ENCODE peak calls at places on chromosome 9, in four cellular contexts. I, N, F and V are unnamed samples.

GRCh38 chr9:85416720-85417119 is 325.0 kb downstream of the AGTPBP1 start:
- DNase-seq in I (no peak), N (no peak), F (no peak), V (no peak)

GRCh38 chr9:132651259-132651658 is 18.5 kb downstream of the DDX31 start:
- DNase-seq in I (peak; percentile 98), N (peak; percentile 22), F (no peak), V (peak; percentile 86)

GRCh38 chr9:38160613-38161215 is 91.7 kb upstream of the SHB start:
- DNase-seq in I (peak; percentile 55), N (peak; percentile 49), F (peak; percentile 86), V (peak; percentile 77)

GRCh38 chr9:126665696-126666035 is 51.9 kb downstream of the LMX1B start:
- DNase-seq in I (no peak), N (no peak), F (no peak), V (no peak)

GRCh38 chr9:111232997-111233790 is 96.8 kb downstream of the OR2K2 start:
- DNase-seq in I (peak; percentile 27), N (no peak), F (peak; percentile 25), V (peak; percentile 23)

GRCh38 chr9:70406446-70406862 is 8.0 kb downstream of the KLF9 start:
- DNase-seq in I (peak; percentile 79), N (no peak), F (no peak), V (no peak)

GRCh38 chr9:91946825-91947224 is 3.2 kb downstream of the ROR2 start:
- DNase-seq in I (peak; percentile 39), N (no peak), F (no peak), V (no peak)

GRCh38 chr9:131289301-131290038 is at the start of gene PLPP7:
- DNase-seq in I (peak; percentile 90), N (peak; percentile 15), F (peak; percentile 75), V (no peak)

GRCh38 chr9:107276966-107277710 is 5.9 kb upstream of the RAD23B start:
- DNase-seq in I (no peak), N (no peak), F (no peak), V (no peak)

GRCh38 chr9:2159521-2160417 is 144.6 kb downstream of the SMARCA2 start:
- DNase-seq in I (peak; percentile 43), N (peak; percentile 70), F (no peak), V (peak; percentile 48)

GRCh38 chr9:84393266-84393905 is 52.8 kb upstream of the SLC28A3 start:
- DNase-seq in I (no peak), N (no peak), F (peak; percentile 30), V (no peak)

GRCh38 chr9:2780846-2781245 is 63.0 kb downstream of the PUM3 start:
- DNase-seq in I (no peak), N (no peak), F (no peak), V (no peak)

GRCh38 chr9:33124716-33125378 is 42.3 kb downstream of the B4GALT1 start:
- DNase-seq in I (peak; percentile 40), N (no peak), F (no peak), V (no peak)

GRCh38 chr9:109027176-109027575 is 13.9 kb upstream of the CTNNAL1 start:
- DNase-seq in I (no peak), N (peak; percentile 51), F (no peak), V (no peak)

GRCh38 chr9:2023532-2023931 is 8.4 kb downstream of the SMARCA2 start:
- DNase-seq in I (no peak), N (peak; percentile 53), F (no peak), V (no peak)

GRCh38 chr9:110623462-110624025 is 44.0 kb upstream of the SVEP1 start:
- DNase-seq in I (peak; percentile 72), N (peak; percentile 75), F (no peak), V (peak; percentile 77)

GRCh38 chr9:18837402-18837801 is 195.6 kb downstream of the SAXO1 start:
- DNase-seq in I (no peak), N (no peak), F (no peak), V (no peak)

GRCh38 chr9:137456061-137456863 is 2.9 kb downstream of the NSMF start:
- DNase-seq in I (peak; percentile 45), N (no peak), F (no peak), V (no peak)

GRCh38 chr9:123365287-123365880 is 9.4 kb downstream of the CRB2 start:
- DNase-seq in I (no peak), N (no peak), F (peak; percentile 56), V (no peak)

GRCh38 chr9:15211160-15211993 is 95.6 kb downstream of the TTC39B start:
- DNase-seq in I (peak; percentile 83), N (peak; percentile 80), F (peak; percentile 57), V (peak; percentile 70)

GRCh38 chr9:89896806-89897340 is 292.1 kb downstream of the GADD45G start:
- DNase-seq in I (no peak), N (no peak), F (no peak), V (no peak)

GRCh38 chr9:76023715-76024195 is 133.3 kb downstream of the PCSK5 start:
- DNase-seq in I (peak; percentile 3), N (no peak), F (no peak), V (no peak)

GRCh38 chr9:5714501-5715401 is 85.8 kb downstream of the RIC1 start:
- DNase-seq in I (peak; percentile 57), N (peak; percentile 36), F (no peak), V (peak; percentile 60)

GRCh38 chr9:95606951-95607350 is 90.2 kb upstream of the PTCH1 start:
- DNase-seq in I (no peak), N (no peak), F (no peak), V (no peak)

GRCh38 chr9:95641591-95641990 is 124.8 kb upstream of the PTCH1 start:
- DNase-seq in I (peak; percentile 24), N (no peak), F (no peak), V (peak; percentile 29)

GRCh38 chr9:98923724-98924123 is 20.0 kb upstream of the COL15A1 start:
- DNase-seq in I (no peak), N (no peak), F (no peak), V (no peak)

GRCh38 chr9:83235524-83235923 is 172.6 kb upstream of the RASEF start:
- DNase-seq in I (no peak), N (no peak), F (no peak), V (no peak)

GRCh38 chr9:81083062-81083461 is 606.3 kb downstream of the TLE1 start:
- DNase-seq in I (peak; percentile 6), N (no peak), F (peak; percentile 15), V (peak; percentile 11)

GRCh38 chr9:81080185-81080584 is 609.2 kb downstream of the TLE1 start:
- DNase-seq in I (no peak), N (no peak), F (no peak), V (no peak)

GRCh38 chr9:81080900-81081299 is 608.4 kb downstream of the TLE1 start:
- DNase-seq in I (no peak), N (no peak), F (no peak), V (no peak)

GRCh38 chr9:81083821-81084512 is 605.4 kb downstream of the TLE1 start:
- DNase-seq in I (peak; percentile 62), N (peak; percentile 5), F (no peak), V (peak; percentile 1)

DNA sequence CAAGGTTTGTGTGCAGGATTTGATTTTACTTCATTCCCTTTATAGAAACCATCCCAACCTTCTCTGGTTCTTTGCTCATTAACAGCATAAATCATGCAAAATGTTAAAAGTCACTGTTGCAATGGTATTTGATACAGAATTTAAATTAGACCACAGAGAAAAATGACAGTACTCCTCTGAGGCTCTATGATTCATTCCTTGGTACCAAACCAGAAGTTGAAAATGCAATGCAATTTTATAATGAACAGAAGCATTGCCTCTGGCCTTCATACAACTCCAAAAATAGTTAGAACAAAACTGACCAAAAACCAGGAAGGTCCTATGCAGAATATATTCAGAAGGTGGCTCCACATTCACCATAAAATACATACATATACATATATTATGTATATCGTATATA is 607.1 kb downstream of the TLE1 start:
- DNase-seq in I (peak; percentile 34), N (no peak), F (no peak), V (no peak)
- TF ChIP-seq CTCF in I (no peak), N (no peak), F (no peak), V (no peak)

GRCh38 chr9:20996809-20997208 is 34.6 kb downstream of the HACD4 start:
- DNase-seq in I (no peak), N (no peak), F (no peak), V (no peak)

GRCh38 chr9:20997503-20998076 is 33.9 kb downstream of the HACD4 start:
- DNase-seq in I (no peak), N (no peak), F (no peak), V (no peak)

GRCh38 chr9:21002040-21002439 is 29.4 kb downstream of the HACD4 start:
- DNase-seq in I (no peak), N (no peak), F (no peak), V (no peak)

GRCh38 chr9:21001581-21001980 is 29.9 kb downstream of the HACD4 start:
- DNase-seq in I (no peak), N (no peak), F (no peak), V (no peak)
- TF ChIP-seq CTCF in I (no peak), N (no peak), F (no peak), V (no peak)

DNA sequence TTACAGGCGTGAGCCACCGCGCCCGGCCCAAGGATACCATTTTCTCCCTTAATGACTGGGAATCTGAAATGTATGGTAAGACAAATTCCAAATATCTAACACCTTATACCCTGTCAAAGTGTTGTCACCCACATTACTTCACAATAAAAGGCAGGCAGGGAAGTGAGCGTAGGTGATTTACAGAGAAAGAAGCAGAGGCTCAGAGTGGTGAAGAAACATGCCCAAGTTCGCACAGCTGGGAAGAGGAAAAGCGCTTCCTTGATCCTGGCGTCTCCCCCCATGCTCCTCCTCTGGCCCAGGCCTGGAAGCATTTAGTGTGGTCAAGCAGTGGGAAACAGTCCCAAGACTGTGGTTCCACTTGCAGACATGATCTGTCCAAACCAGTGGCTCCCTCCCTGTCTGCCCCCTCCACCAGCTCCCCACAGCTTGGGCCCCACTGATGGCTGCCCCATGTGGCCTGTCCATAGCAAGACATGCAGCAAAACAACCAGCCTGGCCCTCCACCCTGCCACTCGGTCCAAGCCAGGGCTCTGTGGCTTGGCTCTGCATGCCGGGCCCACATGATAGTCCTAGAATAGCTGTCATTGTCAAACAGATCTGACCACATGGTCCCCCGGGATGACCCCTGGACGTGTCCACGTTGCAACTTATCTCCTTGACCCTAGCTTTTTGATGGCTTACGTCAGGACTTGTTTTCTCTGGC is 107.2 kb downstream of the TTLL11 start:
- DNase-seq in I (no peak), N (no peak), F (no peak), V (no peak)
- TF ChIP-seq CTCF in I (no peak), N (no peak), F (no peak), V (no peak)

GRCh38 chr9:79568337-79569084 is 3.3 kb upstream of the TLE4 start:
- DNase-seq in I (no peak), N (no peak), F (no peak), V (no peak)

GRCh38 chr9:79565245-79565644 is 6.5 kb upstream of the TLE4 start:
- DNase-seq in I (no peak), N (no peak), F (no peak), V (no peak)

GRCh38 chr9:79570449-79571308 is 1.1 kb upstream of the TLE4 start:
- DNase-seq in I (peak; percentile 47), N (peak; percentile 34), F (peak; percentile 63), V (no peak)

GRCh38 chr9:79569814-79570448 is 1.8 kb upstream of the TLE4 start:
- DNase-seq in I (no peak), N (peak; percentile 24), F (no peak), V (no peak)

GRCh38 chr9:79567671-79568098 is 4.1 kb upstream of the TLE4 start:
- DNase-seq in I (no peak), N (no peak), F (no peak), V (peak; percentile 27)
- TF ChIP-seq CTCF in I (peak; percentile 7), N (no peak), F (no peak), V (no peak)